ENCODE peak calls at places on chromosomes 4 and X, in four cellular contexts. Y is mammary epithelial cell, C is fibroblast of the aortic adventitia, L is fibroblast of mammary gland. V is an unnamed sample.

GRCh38 chr4:84286048-84286447 is 213.0 kb downstream of the NKX6-1 start:
- DNase-seq in L (no peak), Y (no peak), C (no peak), V (no peak)

GRCh38 chrX:154750301-154751120 is at the start of gene GAB3:
- DNase-seq in L (no peak), Y (no peak), C (peak), V (no peak)

GRCh38 chr4:1644906-1645657 is 39.0 kb downstream of the FAM53A start:
- DNase-seq in Y (peak), C (peak), L (peak), V (no peak)

GRCh38 chrX:152925835-152926234 is 28.0 kb downstream of the ZNF185 start:
- DNase-seq in Y (no peak), C (no peak), L (no peak), V (no peak)

GRCh38 chrX:15391850-15392249 is 7.6 kb upstream of the VEGFD start:
- DNase-seq in L (no peak), Y (no peak), C (no peak), V (no peak)

GRCh38 chrX:15579778-15580747 is 20.7 kb downstream of the ACE2 start:
- DNase-seq in Y (peak), L (no peak), C (peak), V (no peak)

GRCh38 chrX:141278306-141278705 is 36.0 kb upstream of the SPANXC start:
- DNase-seq in C (peak), L (peak), Y (no peak), V (no peak)

GRCh38 chr4:48767055-48767454 is 13.0 kb downstream of the FRYL start:
- DNase-seq in Y (no peak), L (no peak), C (no peak), V (no peak)

GRCh38 chr4:52914051-52914605 is 52.0 kb downstream of the RASL11B start:
- DNase-seq in Y (no peak), L (peak), C (peak), V (no peak)

GRCh38 chr4:152944678-152945320 is 8.7 kb downstream of the FHDC1 start:
- DNase-seq in C (no peak), L (no peak), Y (no peak), V (no peak)

GRCh38 chrX:16462912-16463311 is 187.0 kb upstream of the S100G start:
- DNase-seq in L (peak), C (peak), Y (no peak), V (peak)

GRCh38 chr4:1305261-1305711 is 15.6 kb downstream of the MAEA start:
- DNase-seq in Y (peak), C (no peak), L (no peak), V (no peak)

GRCh38 chr4:38788327-38788726 is 5.5 kb upstream of the TLR10 start:
- DNase-seq in L (peak), Y (peak), C (peak), V (peak)

GRCh38 chrX:71216446-71216845 is 6.6 kb upstream of the GJB1 start:
- DNase-seq in C (peak), Y (no peak), L (no peak), V (no peak)

GRCh38 chr4:52869196-52869595 is 7.1 kb downstream of the RASL11B start:
- DNase-seq in Y (no peak), L (peak), C (peak), V (no peak)

GRCh38 chr4:155809835-155810234 is 51.0 kb downstream of the GUCY1B1 start:
- DNase-seq in C (peak), L (peak), Y (peak), V (peak)

GRCh38 chr4:151716324-151716723 is 44.5 kb downstream of the GATB start:
- DNase-seq in Y (no peak), C (no peak), L (no peak), V (no peak)

GRCh38 chr4:86683983-86684382 is 89.9 kb downstream of the PTPN13 start:
- DNase-seq in Y (no peak), C (no peak), L (no peak), V (no peak)

GRCh38 chr4:168541608-168541953 is 44.7 kb downstream of the PALLD start:
- DNase-seq in C (peak), L (peak), Y (peak), V (no peak)

GRCh38 chrX:43474321-43474720 is 181.8 kb upstream of the MAOA start:
- DNase-seq in Y (peak), L (no peak), C (no peak), V (no peak)

GRCh38 chr4:54094449-54094848 is 5.5 kb upstream of the GSX2 start:
- DNase-seq in C (no peak), Y (no peak), L (no peak), V (no peak)

GRCh38 chr4:85953651-85954018 is 406.2 kb downstream of the MAPK10 start:
- DNase-seq in C (peak), L (peak), Y (peak), V (no peak)

GRCh38 chr4:119735136-119735770 is 106.6 kb upstream of the PDE5A start:
- DNase-seq in Y (peak), L (peak), C (peak), V (peak)

GRCh38 chr4:39357002-39357401 is 9.2 kb downstream of the RFC1 start:
- DNase-seq in C (no peak), L (no peak), Y (no peak), V (no peak)

GRCh38 chrX:88612870-88613329 is 134.1 kb upstream of the CPXCR1 start:
- DNase-seq in C (no peak), Y (no peak), L (no peak), V (no peak)

GRCh38 chr4:26069218-26069617 is 155.2 kb downstream of the SMIM20 start:
- DNase-seq in C (peak), Y (no peak), L (peak), V (no peak)

GRCh38 chr4:154658680-154659402 is 46.4 kb upstream of the FGG start:
- DNase-seq in L (no peak), C (peak), Y (no peak), V (no peak)

GRCh38 chr4:151472711-151473110 is 63.7 kb downstream of the FHIP1A start:
- DNase-seq in Y (no peak), L (peak), C (no peak), V (no peak)

GRCh38 chr4:151940290-151940689 is 179.5 kb upstream of the GATB start:
- DNase-seq in C (no peak), L (no peak), Y (no peak), V (no peak)

GRCh38 chr4:40241936-40242590 is 45.2 kb downstream of the RHOH start:
- DNase-seq in Y (no peak), L (no peak), C (no peak), V (no peak)

GRCh38 chrX:130916636-130917422 is 13.8 kb upstream of the ENOX2 start:
- DNase-seq in Y (peak), L (peak), C (peak), V (peak)

GRCh38 chr4:154078504-154079350 is 289.8 kb upstream of the SFRP2 start:
- DNase-seq in L (no peak), Y (no peak), C (no peak), V (no peak)

GRCh38 chr4:80646061-80646460 is 310.5 kb downstream of the CFAP299 start:
- DNase-seq in C (no peak), Y (no peak), L (no peak), V (no peak)

GRCh38 chrX:97683256-97683655 is 799.5 kb downstream of the RPA4 start:
- DNase-seq in Y (no peak), L (no peak), C (no peak), V (no peak)

GRCh38 chr4:8939887-8940742 is 68.5 kb upstream of the HMX1 start:
- DNase-seq in L (no peak), C (no peak), Y (no peak), V (no peak)

GRCh38 chrX:53795583-53795982 is 109.1 kb upstream of the HUWE1 start:
- DNase-seq in C (peak), L (peak), Y (no peak), V (no peak)

GRCh38 chr4:7845493-7846124 is 94.1 kb downstream of the AFAP1 start:
- DNase-seq in Y (no peak), C (no peak), L (peak), V (no peak)

GRCh38 chrX:19709812-19710518 is 177.4 kb downstream of the SH3KBP1 start:
- DNase-seq in L (peak), C (peak), Y (peak), V (no peak)

GRCh38 chrX:136126892-136127406 is 20.4 kb upstream of the FHL1 start:
- DNase-seq in C (peak), L (peak), Y (no peak), V (no peak)

GRCh38 chr4:2812985-2813384 is 20.1 kb downstream of the SH3BP2 start:
- DNase-seq in Y (no peak), L (peak), C (no peak), V (no peak)
- H3K4me3 ChIP-seq in Y (no peak), L (peak), C (peak), V (peak)

DNA sequence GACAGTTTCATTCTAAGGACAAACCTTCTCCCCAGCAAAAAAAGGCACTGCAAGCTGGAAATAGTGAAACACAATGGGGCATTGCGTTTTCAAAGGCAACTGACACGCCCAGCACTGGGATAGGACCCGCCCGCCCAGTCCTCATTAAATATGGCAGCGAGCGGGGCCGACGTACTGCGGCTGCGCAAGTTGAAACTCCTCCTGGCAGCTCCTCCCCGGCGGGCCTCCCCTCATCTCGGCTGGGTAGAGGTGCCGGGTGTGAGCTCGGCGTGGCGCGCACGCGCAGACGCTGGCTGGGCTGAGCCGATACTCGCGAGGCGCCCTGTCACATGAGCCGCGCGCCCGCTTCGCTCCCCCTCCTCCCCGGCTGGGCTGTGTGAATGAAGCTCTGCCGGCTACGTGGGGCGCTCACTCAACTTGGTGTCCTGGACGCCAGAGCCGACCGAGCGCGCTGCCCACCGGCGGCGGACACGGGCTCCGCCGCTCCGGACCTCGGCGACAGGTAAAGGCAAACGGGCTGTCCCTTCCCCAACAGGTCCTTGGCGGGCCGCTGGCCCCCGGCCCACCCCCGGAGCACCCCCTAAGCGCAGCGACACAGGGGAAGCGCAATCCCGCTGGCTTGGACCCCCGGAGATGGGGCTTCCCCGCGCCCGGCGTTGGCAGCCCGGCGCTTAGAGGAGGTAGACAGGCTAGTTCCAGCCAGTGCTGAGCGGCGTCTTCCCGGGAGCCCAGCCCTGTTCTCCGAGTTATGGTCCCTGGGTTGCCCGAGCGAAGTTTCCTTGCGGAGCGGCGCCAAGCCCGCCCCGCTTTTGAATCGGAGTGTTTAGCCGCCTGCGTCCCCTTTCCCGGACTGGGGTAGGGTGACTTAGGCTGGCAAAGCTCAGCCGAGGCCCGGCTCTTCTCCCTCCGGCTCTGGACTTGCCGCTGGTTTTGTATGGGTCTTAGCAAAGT is at the start of gene CLCN5:
- DNase-seq in Y (peak), C (peak), L (peak), V (peak)
- TF ChIP-seq CTCF in Y (no peak), C (no peak), L (no peak), V (no peak)

DNA sequence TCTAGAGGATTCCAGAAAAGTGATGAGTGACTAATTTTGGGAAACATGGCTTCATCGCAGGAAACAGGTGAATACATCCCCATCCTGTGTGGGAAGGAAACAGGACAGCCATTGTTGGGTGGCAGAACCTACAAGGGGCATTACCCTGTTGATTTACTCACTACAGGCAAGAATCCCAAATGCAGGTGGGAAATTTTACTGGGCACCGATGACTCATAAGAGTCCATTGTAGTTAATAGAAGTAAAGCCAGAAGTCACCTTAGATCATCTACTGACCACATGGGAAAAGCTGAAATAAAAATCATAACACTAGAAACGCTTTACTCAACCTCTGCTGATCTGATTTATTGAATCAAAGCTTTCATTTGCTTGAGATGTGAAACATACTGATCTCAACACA is 136.4 kb downstream of the TRIML1 start:
- DNase-seq in L (no peak), Y (peak), C (no peak), V (no peak)
- H3K4me3 ChIP-seq in L (no peak), Y (no peak), C (no peak), V (no peak)

GRCh38 chr4:30765022-30765421 is 44.9 kb downstream of the PCDH7 start:
- DNase-seq in C (no peak), L (no peak), Y (no peak), V (no peak)

GRCh38 chr4:30760560-30760959 is 40.4 kb downstream of the PCDH7 start:
- DNase-seq in L (no peak), Y (no peak), C (no peak), V (no peak)

GRCh38 chr4:30768278-30768677 is 48.1 kb downstream of the PCDH7 start:
- DNase-seq in C (no peak), L (no peak), Y (no peak), V (no peak)

GRCh38 chr4:30767147-30767546 is 47.0 kb downstream of the PCDH7 start:
- DNase-seq in Y (no peak), L (no peak), C (no peak), V (no peak)

DNA sequence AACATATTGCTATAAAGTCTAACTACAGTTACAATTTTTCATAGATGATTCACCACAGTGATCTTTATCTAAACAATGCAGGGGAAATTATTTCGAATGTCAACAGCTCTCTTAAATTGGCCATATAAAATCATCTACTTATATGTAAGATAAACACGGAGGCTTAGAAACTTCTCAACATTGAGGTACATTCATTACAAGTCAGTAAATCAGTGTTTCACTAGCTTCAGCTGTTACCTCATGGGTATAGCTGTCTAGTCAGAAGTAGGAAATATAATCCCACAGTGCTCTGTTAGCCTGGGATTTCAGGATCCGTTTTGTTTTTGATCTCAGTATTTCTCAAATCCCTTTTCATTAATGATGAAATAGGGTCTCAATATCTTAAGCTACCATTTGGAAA is 43.2 kb downstream of the PCDH7 start:
- DNase-seq in Y (no peak), L (peak), C (no peak), V (no peak)
- TF ChIP-seq CTCF in Y (no peak), L (no peak), C (no peak), V (no peak)

GRCh38 chrX:64350521-64350920 is 44.7 kb downstream of the MTMR8 start:
- DNase-seq in Y (no peak), C (no peak), L (no peak), V (no peak)

GRCh38 chrX:64350047-64350446 is 45.2 kb downstream of the MTMR8 start:
- DNase-seq in Y (no peak), C (no peak), L (no peak), V (no peak)

DNA sequence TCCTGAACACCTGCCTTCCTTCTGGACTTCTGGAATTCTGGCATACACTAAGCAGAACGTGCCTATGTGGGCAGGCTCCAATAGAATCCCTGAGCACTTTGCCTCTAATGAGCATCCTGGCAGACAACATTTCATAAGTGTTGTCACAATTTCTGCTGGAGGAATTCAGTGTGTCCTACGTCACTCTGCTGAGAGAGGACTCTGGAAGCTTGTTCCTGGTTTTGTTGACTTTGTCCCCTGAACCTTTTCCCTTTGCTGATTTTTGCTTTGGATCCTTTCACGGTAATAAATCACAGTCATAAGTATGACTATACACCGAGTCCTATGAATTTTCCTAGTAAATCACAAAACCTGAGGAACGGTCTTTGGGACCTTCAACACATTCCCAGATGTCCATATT is 43.2 kb downstream of the MTMR8 start:
- DNase-seq in Y (no peak), L (no peak), C (no peak), V (no peak)
- H3K4me3 ChIP-seq in Y (no peak), L (no peak), C (no peak), V (no peak)

GRCh38 chr4:182089326-182089725 is 153.9 kb upstream of the TENM3 start:
- DNase-seq in Y (no peak), L (peak), C (peak), V (no peak)
- TF ChIP-seq CTCF in Y (peak), L (peak), C (no peak), V (no peak)

V was measured in astrocyte of the cerebellum.